ENCODE peak calls at places on chromosome X, in seven cellular contexts. R is HCT116, E is astrocyte, A is endothelial cell, O is cardiac muscle cell, Y is DND-41, P is endodermal cell. F is an unnamed sample.

GRCh38 chrX:22396408-22396807 is 123.7 kb downstream of the CBLL2 start:
- DNase-seq in Y (no peak), P (no peak), O (no peak), R (no peak), A (no peak), E (peak), F (no peak)

GRCh38 chrX:9676311-9676710 is 89.3 kb downstream of the GPR143 start:
- DNase-seq in E (no peak), A (no peak), Y (no peak), P (no peak), O (peak), R (no peak), F (no peak)

GRCh38 chrX:47232803-47233332 is at the start of gene USP11:
- DNase-seq in E (peak), P (peak), Y (peak), R (no peak), A (no peak), O (peak), F (no peak)

GRCh38 chrX:41711021-41711667 is 12.8 kb upstream of the GPR82 start:
- DNase-seq in E (no peak), A (no peak), O (no peak), R (no peak), Y (no peak), P (no peak), F (no peak)

GRCh38 chrX:154012336-154012991 is 7.2 kb downstream of the IRAK1 start:
- DNase-seq in E (no peak), P (no peak), Y (no peak), R (no peak), O (peak), A (no peak), F (no peak)

GRCh38 chrX:14351889-14352288 is 177.4 kb upstream of the GLRA2 start:
- DNase-seq in Y (no peak), A (peak), P (peak), E (no peak), R (no peak), O (no peak), F (no peak)

GRCh38 chrX:104270212-104270611 is 15.5 kb upstream of the ESX1 start:
- DNase-seq in O (no peak), P (peak), R (no peak), A (no peak), E (no peak), Y (no peak), F (no peak)

GRCh38 chrX:66017659-66018170 is 22.2 kb downstream of the VSIG4 start:
- DNase-seq in A (no peak), E (no peak), R (no peak), P (no peak), O (no peak), Y (no peak), F (no peak)

GRCh38 chrX:10529344-10529743 is 91.0 kb downstream of the MID1 start:
- DNase-seq in O (peak), E (peak), A (no peak), R (no peak), Y (no peak), P (no peak), F (no peak)

GRCh38 chrX:24838624-24839023 is 144.9 kb downstream of the POLA1 start:
- DNase-seq in P (no peak), Y (peak), R (no peak), A (peak), E (peak), O (peak), F (no peak)

GRCh38 chrX:40245411-40246140 is 147.8 kb upstream of the BCOR start:
- DNase-seq in Y (no peak), A (no peak), O (peak), P (no peak), R (no peak), E (peak), F (no peak)
- TF ChIP-seq CTCF in Y (no peak), A (no peak), O (no peak), P (no peak), R (no peak), E (no peak), F (no peak)

GRCh38 chrX:115561605-115562491 is 874 bp downstream of the PLS3 start:
- DNase-seq in E (no peak), A (peak), O (peak), R (no peak), Y (no peak), P (peak), F (no peak)
- TF ChIP-seq CTCF in E (no peak), A (no peak), O (peak), R (no peak), Y (no peak), P (peak), F (no peak)

GRCh38 chrX:16138108-16138427 is 14.7 kb downstream of the GRPR start:
- DNase-seq in Y (no peak), E (no peak), P (peak), R (peak), O (peak), A (no peak), F (no peak)
- TF ChIP-seq CTCF in Y (no peak), E (no peak), P (peak), R (peak), O (no peak), A (no peak), F (no peak)

DNA sequence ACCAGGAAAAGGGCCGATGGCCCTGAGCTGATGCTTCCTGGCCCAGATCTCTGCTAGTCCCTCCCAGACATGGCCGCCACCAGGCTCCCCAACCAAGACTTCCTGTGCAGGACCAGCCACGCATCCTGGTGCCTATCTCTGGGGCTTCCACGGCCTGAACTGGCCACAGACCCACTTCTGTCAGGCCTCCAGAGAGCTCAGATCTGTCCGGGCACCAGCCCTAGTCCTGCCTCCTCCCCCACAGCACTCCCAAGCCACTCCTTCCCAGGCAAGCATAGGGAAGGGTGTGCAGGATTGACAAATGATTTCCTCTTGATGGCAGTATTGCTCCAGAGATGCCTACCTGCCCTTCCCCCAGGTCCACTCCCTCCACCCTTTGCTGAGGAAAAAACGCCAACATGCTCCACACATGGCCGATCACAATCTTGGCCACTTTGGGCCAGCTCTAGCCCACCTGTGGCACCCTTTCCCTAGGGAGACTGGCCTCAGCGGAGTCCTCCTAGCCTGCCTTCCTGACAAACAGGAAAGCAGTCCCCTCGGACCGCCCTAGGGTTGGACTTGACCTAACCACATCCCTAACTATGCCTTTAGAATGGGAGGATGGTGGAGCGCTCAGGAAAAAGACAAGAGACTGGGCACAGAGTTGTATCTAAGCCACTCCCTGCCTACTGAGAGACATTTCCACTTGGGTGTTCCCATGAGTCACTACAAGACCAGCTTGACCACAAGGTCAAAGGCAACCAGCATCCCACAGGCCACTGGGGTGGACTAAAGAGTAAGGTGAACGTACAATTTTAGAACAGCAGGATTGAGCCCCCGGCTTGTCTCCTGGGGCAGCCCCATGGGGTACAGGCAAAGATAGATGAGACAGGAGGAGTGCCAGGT is 277.5 kb upstream of the AGTR2 start:
- DNase-seq in O (peak), P (peak), Y (no peak), R (peak), E (peak), A (no peak), F (no peak)
- TF ChIP-seq CTCF in O (no peak), P (peak), Y (no peak), R (peak), E (no peak), A (no peak), F (no peak)

GRCh38 chrX:151752847-151753246 is 18.3 kb downstream of the CNGA2 start:
- DNase-seq in R (no peak), E (no peak), Y (no peak), O (no peak), A (no peak), P (no peak), F (no peak)

GRCh38 chrX:151754042-151754419 is 19.5 kb downstream of the CNGA2 start:
- DNase-seq in P (peak), Y (no peak), E (peak), A (no peak), R (peak), O (peak), F (no peak)

GRCh38 chrX:151750511-151750910 is 16.0 kb downstream of the CNGA2 start:
- DNase-seq in A (no peak), E (no peak), Y (no peak), O (no peak), P (no peak), R (no peak), F (no peak)

GRCh38 chrX:151754641-151755215 is 20.2 kb downstream of the CNGA2 start:
- DNase-seq in R (no peak), E (peak), O (peak), A (no peak), P (no peak), Y (no peak), F (no peak)

GRCh38 chrX:151753313-151754041 is 18.9 kb downstream of the CNGA2 start:
- DNase-seq in A (peak), Y (no peak), O (peak), E (peak), P (peak), R (peak), F (peak)
- TF ChIP-seq CTCF in A (peak), Y (no peak), O (peak), E (peak), P (peak), R (peak), F (peak)